ENCODE peak calls at places on chromosomes 7 and 10, in nine cellular contexts. P is Peyer's patch; D is osteocyte; T is IMR-90; G is stomach; Y is neural progenitor cell; K is esophagus squamous epithelium; O is A673; U is CD8-positive, alpha-beta T cell. N is an unnamed sample.

GRCh38 chr7:106730021-106730420 is 69.1 kb upstream of the CCDC71L start:
- DNase-seq in G (no peak), T (no peak), K (no peak), Y (no peak), D (no peak), U (no peak), P (no peak), O (no peak), N (no peak)

GRCh38 chr10:30756151-30756550 is 126.6 kb upstream of the LYZL2 start:
- DNase-seq in Y (no peak), U (no peak), D (no peak), O (no peak), G (no peak), P (no peak), K (no peak), T (no peak), N (no peak)

GRCh38 chr7:103391976-103392375 is 44.5 kb downstream of the PSMC2 start:
- DNase-seq in O (no peak), T (peak), P (no peak), K (no peak), D (no peak), U (no peak), G (no peak), Y (no peak), N (peak)

GRCh38 chr7:86914468-86915054 is 144.9 kb downstream of the ELAPOR2 start:
- DNase-seq in K (no peak), T (peak), P (no peak), O (peak), U (no peak), D (no peak), G (no peak), Y (peak), N (no peak)

GRCh38 chr7:79436378-79436777 is 17.1 kb downstream of the MAGI2 start:
- DNase-seq in G (no peak), T (no peak), K (no peak), P (no peak), U (no peak), O (no peak), D (no peak), Y (no peak), N (peak)

GRCh38 chr7:47008461-47008860 is 573.5 kb downstream of the TNS3 start:
- DNase-seq in G (no peak), D (no peak), O (no peak), T (peak), P (no peak), U (no peak), K (no peak), Y (no peak), N (no peak)

GRCh38 chr7:117489911-117490310 is 10.1 kb downstream of the CFTR start:
- DNase-seq in G (no peak), K (no peak), D (no peak), Y (no peak), O (no peak), P (no peak), U (no peak), T (no peak), N (no peak)

GRCh38 chr7:46630031-46630430 is 709.0 kb upstream of the IGFBP3 start:
- DNase-seq in G (no peak), K (no peak), D (no peak), T (peak), O (no peak), P (no peak), Y (no peak), U (no peak), N (peak)

GRCh38 chr7:151406886-151407583 is 2.8 kb downstream of the WDR86 start:
- DNase-seq in Y (no peak), P (no peak), O (no peak), K (no peak), U (no peak), D (no peak), G (no peak), T (no peak), N (no peak)

GRCh38 chr10:10209152-10209551 is 808.5 kb upstream of the CELF2 start:
- DNase-seq in Y (no peak), T (peak), D (no peak), U (no peak), P (peak), O (no peak), K (no peak), G (no peak), N (no peak)

GRCh38 chr7:100835903-100836811 is 8.8 kb upstream of the EPHB4 start:
- DNase-seq in K (no peak), T (no peak), O (peak), Y (peak), P (peak), D (no peak), G (peak), U (no peak), N (no peak)

GRCh38 chr7:99112097-99112496 is 31.8 kb downstream of the SMURF1 start:
- DNase-seq in P (no peak), Y (no peak), T (no peak), O (no peak), U (no peak), G (no peak), K (no peak), D (no peak), N (peak)

GRCh38 chr10:1133495-1134045 is 77.4 kb downstream of the WDR37 start:
- DNase-seq in K (no peak), G (no peak), P (no peak), Y (no peak), D (peak), T (no peak), U (no peak), O (no peak), N (no peak)

GRCh38 chr10:111835562-111835961 is 348.0 kb downstream of the GPAM start:
- DNase-seq in P (no peak), Y (no peak), O (peak), U (no peak), T (no peak), K (no peak), D (no peak), G (no peak), N (no peak)

GRCh38 chr7:100867040-100867795 is at the start of gene TRIP6:
- DNase-seq in Y (peak), D (peak), G (peak), T (peak), P (peak), U (no peak), O (peak), K (no peak), N (peak)

GRCh38 chr10:71134732-71135211 is 77.6 kb upstream of the UNC5B start:
- DNase-seq in U (no peak), T (no peak), K (no peak), D (peak), P (no peak), Y (no peak), O (no peak), G (no peak), N (no peak)

GRCh38 chr7:29299986-29300609 is 105.5 kb downstream of the CHN2 start:
- DNase-seq in K (no peak), O (no peak), D (no peak), G (no peak), T (no peak), Y (no peak), U (no peak), P (no peak), N (no peak)

GRCh38 chr10:112689327-112689726 is 242.3 kb downstream of the VTI1A start:
- DNase-seq in G (no peak), U (no peak), D (no peak), T (peak), O (peak), K (no peak), Y (peak), P (no peak), N (no peak)

GRCh38 chr7:115782716-115783460 is 247.7 kb downstream of the TFEC start:
- DNase-seq in K (no peak), T (no peak), U (no peak), P (no peak), Y (no peak), G (no peak), D (no peak), O (peak), N (no peak)

GRCh38 chr7:155300641-155301452 is 3.2 kb downstream of the INSIG1 start:
- DNase-seq in D (no peak), G (no peak), U (no peak), T (no peak), P (no peak), Y (no peak), O (no peak), K (no peak), N (no peak)

GRCh38 chr7:138575897-138576428 is 115.9 kb downstream of the TRIM24 start:
- DNase-seq in K (no peak), Y (no peak), P (no peak), D (no peak), O (no peak), G (no peak), T (no peak), U (no peak), N (no peak)

GRCh38 chr7:65397730-65398142 is 24.1 kb downstream of the ZNF92 start:
- DNase-seq in T (no peak), Y (no peak), P (no peak), K (no peak), G (no peak), D (no peak), O (no peak), U (no peak), N (peak)
- TF ChIP-seq CTCF in T (no peak), Y (no peak), P (no peak), K (no peak), G (no peak), D (no peak), O (no peak), U (no peak), N (peak)

GRCh38 chr10:44956717-44957706 is 2.6 kb upstream of the RASSF4 start:
- DNase-seq in O (no peak), K (no peak), G (no peak), U (no peak), D (no peak), Y (no peak), T (no peak), P (no peak), N (no peak)

GRCh38 chr10:44955408-44956070 is 4.1 kb upstream of the RASSF4 start:
- DNase-seq in U (no peak), Y (no peak), O (no peak), K (no peak), D (no peak), T (no peak), G (no peak), P (peak), N (no peak)

GRCh38 chr10:44956176-44956575 is 3.4 kb upstream of the RASSF4 start:
- DNase-seq in P (no peak), O (no peak), D (no peak), G (no peak), T (no peak), U (no peak), K (no peak), Y (no peak), N (no peak)

GRCh38 chr10:44952779-44953231 is 6.8 kb upstream of the RASSF4 start:
- DNase-seq in U (no peak), T (no peak), G (no peak), D (no peak), K (no peak), O (no peak), Y (no peak), P (no peak), N (no peak)

GRCh38 chr10:44954962-44955361 is 4.6 kb upstream of the RASSF4 start:
- DNase-seq in K (no peak), U (no peak), P (no peak), O (no peak), G (no peak), D (no peak), Y (no peak), T (no peak), N (no peak)
- TF ChIP-seq CTCF in K (no peak), U (no peak), P (no peak), O (no peak), G (no peak), D (no peak), Y (no peak), T (no peak), N (no peak)

GRCh38 chr10:50254479-50254878 is 3.2 kb upstream of the ASAH2 start:
- DNase-seq in U (no peak), K (no peak), P (no peak), G (no peak), Y (no peak), O (no peak), D (no peak), T (no peak), N (no peak)
- TF ChIP-seq CTCF in U (no peak), K (no peak), P (no peak), G (no peak), Y (no peak), O (no peak), D (no peak), T (no peak), N (no peak)

GRCh38 chr7:142485617-142486226 is 227.9 kb upstream of the PRSS58 start:
- DNase-seq in D (no peak), P (no peak), T (no peak), G (no peak), U (no peak), Y (peak), K (no peak), O (no peak), N (no peak)
- TF ChIP-seq CTCF in D (peak), P (peak), T (peak), G (no peak), U (no peak), Y (peak), K (no peak), O (peak), N (peak)

DNA sequence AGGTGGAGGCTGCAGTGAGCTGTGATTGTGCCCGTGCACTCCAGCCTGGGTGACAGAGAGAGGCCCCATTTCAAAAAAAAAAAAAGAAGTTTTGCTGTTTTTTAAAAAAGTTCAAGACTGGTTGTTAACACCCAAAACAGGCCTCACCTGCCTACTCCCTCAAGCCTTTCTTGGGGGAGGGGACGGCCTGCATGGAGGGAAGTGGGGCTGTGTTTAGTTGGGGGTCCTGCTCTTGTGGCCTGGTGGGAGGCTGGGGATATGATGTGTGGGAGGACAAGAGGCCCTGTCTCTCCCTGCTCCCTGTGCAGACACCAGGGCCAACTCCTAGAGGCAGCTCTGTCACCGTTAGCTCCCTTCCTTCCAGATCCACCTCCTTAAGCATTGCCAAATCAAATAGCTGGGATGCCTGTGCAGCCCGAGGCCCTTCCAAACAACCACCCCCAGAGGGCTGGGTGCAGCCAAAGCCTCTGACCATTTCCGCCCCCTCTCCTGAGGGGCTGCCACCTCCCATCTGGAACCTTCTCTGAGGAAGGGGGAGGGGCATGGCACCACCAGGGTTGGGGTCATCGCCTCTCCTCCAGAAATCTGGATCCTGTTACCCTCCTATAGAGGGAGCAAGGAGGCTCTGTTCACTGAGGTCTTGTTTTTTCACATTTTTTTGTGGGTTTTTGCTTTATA is 32.9 kb upstream of the ANKRD2 start:
- DNase-seq in Y (peak), G (no peak), D (no peak), O (no peak), U (no peak), P (no peak), T (peak), K (no peak), N (peak)
- TF ChIP-seq CTCF in Y (peak), G (no peak), D (peak), O (no peak), U (no peak), P (no peak), T (peak), K (no peak), N (peak)

GRCh38 chr10:92290837-92291609 is at the start of the genes CPEB3 and MARCHF5:
- DNase-seq in T (peak), Y (peak), G (peak), P (peak), K (peak), D (peak), U (peak), O (peak), N (peak)

GRCh38 chr10:92290076-92290836 is 622 bp downstream of the CPEB3 start:
- DNase-seq in Y (no peak), U (peak), G (peak), O (peak), K (no peak), D (peak), P (no peak), T (peak), N (peak)

GRCh38 chr10:92291610-92291859 is 568 bp downstream of the MARCHF5 start:
- DNase-seq in O (no peak), G (no peak), D (no peak), K (no peak), U (no peak), P (no peak), Y (no peak), T (no peak), N (no peak)

GRCh38 chr10:92291921-92292860 is 1.2 kb downstream of the MARCHF5 start:
- DNase-seq in Y (peak), G (peak), T (peak), O (peak), D (no peak), U (peak), K (no peak), P (peak), N (peak)
- TF ChIP-seq CTCF in Y (peak), G (peak), T (peak), O (peak), D (peak), U (no peak), K (peak), P (peak), N (peak)

DNA sequence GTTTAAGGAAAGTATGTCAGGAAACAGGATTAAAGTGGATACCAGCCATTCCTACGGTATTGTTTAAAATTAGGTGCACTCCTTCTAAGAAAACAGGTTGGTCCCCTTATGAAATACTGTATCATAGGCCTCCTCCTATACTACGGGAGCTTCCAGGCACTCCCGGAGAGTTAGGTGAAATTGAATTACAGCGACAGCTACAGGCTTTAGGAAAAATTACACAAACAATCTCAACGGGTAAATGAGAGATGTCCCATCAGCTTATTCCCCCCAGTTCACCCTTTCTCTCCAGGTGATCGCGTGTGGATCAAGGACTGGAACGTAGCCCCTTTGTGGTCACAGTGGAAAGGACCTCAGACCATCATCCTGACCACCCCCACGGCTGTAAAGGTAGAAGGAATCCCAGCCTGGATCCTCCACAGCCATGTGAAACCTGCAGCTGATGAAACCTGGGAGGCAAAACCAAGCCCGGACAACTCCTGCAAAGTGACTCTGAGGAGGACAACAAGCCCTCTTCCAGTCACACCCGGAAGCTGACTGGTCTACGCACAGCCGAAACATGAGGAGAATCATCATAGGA is 25.1 kb upstream of the GHITM start:
- DNase-seq in D (no peak), O (peak), T (no peak), P (no peak), U (no peak), G (no peak), K (no peak), Y (peak), N (no peak)
- TF ChIP-seq CTCF in D (peak), O (peak), T (peak), P (peak), U (no peak), G (no peak), K (peak), Y (peak), N (peak)

GRCh38 chr7:50366311-50366710 is 61.8 kb downstream of the IKZF1 start:
- DNase-seq in U (no peak), T (no peak), O (no peak), P (no peak), K (no peak), G (no peak), Y (no peak), D (no peak), N (no peak)

GRCh38 chr7:50367570-50367969 is 63.1 kb downstream of the IKZF1 start:
- DNase-seq in K (no peak), U (no peak), D (no peak), O (no peak), Y (no peak), G (no peak), T (no peak), P (no peak), N (no peak)

GRCh38 chr7:50369408-50370026 is 65.0 kb downstream of the IKZF1 start:
- DNase-seq in O (peak), T (no peak), G (no peak), D (no peak), P (no peak), U (no peak), K (no peak), Y (peak), N (peak)

GRCh38 chr7:50367098-50367497 is 62.6 kb downstream of the IKZF1 start:
- DNase-seq in D (no peak), K (no peak), O (no peak), P (no peak), U (no peak), Y (no peak), T (no peak), G (no peak), N (no peak)

GRCh38 chr7:50368366-50368765 is 63.9 kb downstream of the IKZF1 start:
- DNase-seq in G (no peak), K (no peak), P (no peak), D (no peak), O (no peak), Y (no peak), T (no peak), U (no peak), N (no peak)
- TF ChIP-seq CTCF in G (no peak), K (no peak), P (no peak), D (no peak), O (no peak), Y (no peak), T (no peak), U (no peak), N (no peak)

GRCh38 chr7:92528188-92528957 is at the start of the genes PEX1 and RBM48:
- DNase-seq in U (peak), O (peak), P (peak), K (peak), D (peak), G (peak), Y (peak), T (peak), N (peak)

GRCh38 chr7:92523110-92523509 is 5.2 kb downstream of the PEX1 start:
- DNase-seq in D (no peak), T (no peak), K (no peak), Y (no peak), G (no peak), O (no peak), U (no peak), P (no peak), N (no peak)

GRCh38 chr7:92528958-92529264 is 316 bp downstream of the RBM48 start:
- DNase-seq in O (no peak), Y (no peak), G (no peak), D (no peak), K (no peak), P (no peak), T (no peak), U (no peak), N (no peak)

GRCh38 chr7:92527300-92528187 is 776 bp downstream of the PEX1 start:
- DNase-seq in Y (peak), T (peak), D (no peak), O (peak), K (no peak), U (peak), P (peak), G (peak), N (peak)
- TF ChIP-seq CTCF in Y (peak), T (peak), D (peak), O (peak), K (peak), U (no peak), P (peak), G (no peak), N (peak)

GRCh38 chr10:60334991-60335390 is 54.7 kb downstream of the ANK3 start:
- DNase-seq in U (no peak), P (no peak), G (no peak), D (no peak), T (no peak), K (no peak), O (no peak), Y (no peak), N (no peak)

GRCh38 chr10:60338002-60338564 is 51.6 kb downstream of the ANK3 start:
- DNase-seq in T (no peak), D (no peak), O (no peak), P (no peak), Y (no peak), K (no peak), G (no peak), U (no peak), N (no peak)

GRCh38 chr10:60336901-60337630 is 52.6 kb downstream of the ANK3 start:
- DNase-seq in G (no peak), U (no peak), K (no peak), P (no peak), Y (no peak), D (no peak), T (no peak), O (no peak), N (no peak)

GRCh38 chr10:60331886-60332285 is 57.8 kb downstream of the ANK3 start:
- DNase-seq in Y (no peak), K (no peak), P (no peak), O (no peak), T (no peak), U (no peak), D (no peak), G (no peak), N (no peak)

GRCh38 chr10:60335708-60336107 is 54.0 kb downstream of the ANK3 start:
- DNase-seq in P (no peak), K (no peak), O (no peak), Y (no peak), D (no peak), G (no peak), T (no peak), U (no peak), N (peak)
- TF ChIP-seq CTCF in P (no peak), K (peak), O (peak), Y (peak), D (peak), G (no peak), T (no peak), U (no peak), N (peak)